ENCODE peak calls at places on chromosomes 16 and 17, in seven cellular contexts. X is IMR-90, K is H9, F is mesendoderm, H is mesenchymal stem cell, I is H1, B is trophoblast cell. P is an unnamed sample.

GRCh38 chr17:70447588-70447987 is 278.3 kb downstream of the KCNJ2 start:
- DNase-seq in X (no peak), K (no peak), F (no peak), H (no peak), I (no peak), B (peak; percentile 56), P (no peak)

GRCh38 chr16:51556694-51557327 is 405.7 kb upstream of the SALL1 start:
- DNase-seq in X (peak; percentile 96), K (no peak), F (no peak), H (peak; percentile 90), I (no peak), B (no peak), P (no peak)

GRCh38 chr17:73165616-73166404 is 1.0 kb downstream of the SSTR2 start:
- DNase-seq in X (no peak), K (peak; percentile 55), F (no peak), H (peak; percentile 18), I (peak; percentile 60), B (peak; percentile 7), P (peak; percentile 17)

GRCh38 chr17:44911133-44912001 is 3.9 kb downstream of the GFAP start:
- DNase-seq in X (peak; percentile 24), K (peak; percentile 97), F (peak; percentile 93), H (peak; percentile 76), I (peak; percentile 87), B (peak; percentile 77), P (peak; percentile 55)

GRCh38 chr17:32102697-32103096 is 39.6 kb upstream of the RHOT1 start:
- DNase-seq in X (peak; percentile 26), K (no peak), F (peak; percentile 25), H (peak; percentile 39), I (peak; percentile 26), B (peak; percentile 75), P (no peak)

GRCh38 chr17:38322897-38323296 is 20.9 kb downstream of the GPR179 start:
- DNase-seq in X (peak; percentile 62), K (no peak), F (no peak), H (no peak), I (no peak), B (no peak), P (no peak)

GRCh38 chr17:68431661-68432071 is 25.6 kb downstream of the WIPI1 start:
- DNase-seq in X (peak; percentile 23), K (peak; percentile 45), F (peak; percentile 59), H (peak; percentile 43), I (peak; percentile 57), B (peak; percentile 12), P (no peak)

GRCh38 chr16:90084215-90084614 is 7.1 kb upstream of the PRDM7 start:
- DNase-seq in X (no peak), K (no peak), F (no peak), H (no peak), I (no peak), B (no peak), P (no peak)

GRCh38 chr17:65000798-65001197 is 55.7 kb downstream of the GNA13 start:
- DNase-seq in X (no peak), K (no peak), F (no peak), H (no peak), I (peak; percentile 29), B (no peak), P (no peak)

GRCh38 chr16:65049679-65050078 is 72.2 kb downstream of the CDH11 start:
- DNase-seq in X (no peak), K (no peak), F (no peak), H (no peak), I (no peak), B (no peak), P (no peak)

GRCh38 chr17:40099627-40100418 is 566 bp downstream of the NR1D1 start:
- DNase-seq in X (no peak), K (no peak), F (no peak), H (no peak), I (no peak), B (no peak), P (no peak)

GRCh38 chr17:44914698-44915271 is 515 bp downstream of the GFAP start:
- DNase-seq in X (no peak), K (peak; percentile 38), F (no peak), H (no peak), I (no peak), B (no peak), P (no peak)

GRCh38 chr17:77790143-77790829 is 168.2 kb upstream of the TNRC6C start:
- DNase-seq in X (no peak), K (peak; percentile 89), F (peak; percentile 82), H (no peak), I (peak; percentile 61), B (peak; percentile 91), P (no peak)

GRCh38 chr16:81485824-81486554 is 41.4 kb downstream of the CMIP start:
- DNase-seq in X (no peak), K (no peak), F (no peak), H (no peak), I (no peak), B (peak; percentile 32), P (no peak)

GRCh38 chr17:1591474-1592090 is 29.0 kb upstream of the PITPNA start:
- DNase-seq in X (no peak), K (no peak), F (no peak), H (no peak), I (no peak), B (no peak), P (no peak)

GRCh38 chr17:74842599-74843351 is 16.9 kb downstream of the GRIN2C start:
- DNase-seq in X (peak; percentile 46), K (peak; percentile 88), F (peak; percentile 64), H (peak; percentile 66), I (peak; percentile 88), B (peak; percentile 55), P (peak; percentile 48)

GRCh38 chr17:37844158-37844976 is 79.8 kb upstream of the TBC1D3K start:
- DNase-seq in X (peak; percentile 58), K (peak; percentile 89), F (peak; percentile 72), H (peak; percentile 67), I (peak; percentile 90), B (peak; percentile 59), P (peak; percentile 47)

GRCh38 chr16:75206749-75207451 is at the start of gene CTRB2:
- DNase-seq in X (no peak), K (no peak), F (no peak), H (no peak), I (no peak), B (no peak), P (no peak)

GRCh38 chr17:57406131-57406980 is 150.0 kb downstream of the MSI2 start:
- DNase-seq in X (peak; percentile 44), K (no peak), F (no peak), H (peak; percentile 32), I (no peak), B (peak; percentile 63), P (peak; percentile 98)

GRCh38 chr17:58245428-58246103 is 7.2 kb downstream of the LPO start:
- DNase-seq in X (peak; percentile 11), K (no peak), F (no peak), H (no peak), I (no peak), B (no peak), P (no peak)

GRCh38 chr17:45137561-45138305 is 2.2 kb downstream of the ACBD4 start:
- DNase-seq in X (no peak), K (no peak), F (no peak), H (no peak), I (no peak), B (no peak), P (no peak)

GRCh38 chr17:39653662-39654331 is 11.4 kb upstream of the TCAP start:
- DNase-seq in X (no peak), K (peak; percentile 90), F (peak; percentile 84), H (no peak), I (peak; percentile 97), B (peak; percentile 70), P (no peak)

GRCh38 chr17:521561-522325 is 169.1 kb upstream of the RPH3AL start:
- DNase-seq in X (no peak), K (no peak), F (no peak), H (no peak), I (no peak), B (no peak), P (no peak)
- H3K18ac ChIP-seq in X (no peak overlapping the region), K (no peak overlapping the region), F (no peak overlapping the region), H (no peak overlapping the region), I (no peak overlapping the region), B (no peak overlapping the region), P (no peak overlapping the region)

GRCh38 chr16:68324780-68325357 is 14.1 kb downstream of the PRMT7 start:
- DNase-seq in X (no peak), K (no peak), F (no peak), H (no peak), I (no peak), B (no peak), P (no peak)
- H3K18ac ChIP-seq in X (no peak overlapping the region), K (no peak overlapping the region), F (no peak overlapping the region), H (no peak overlapping the region), I (no peak overlapping the region), B (no peak overlapping the region), P (no peak overlapping the region)

GRCh38 chr16:17793354-17793753 is 322.6 kb upstream of the XYLT1 start:
- DNase-seq in X (no peak), K (no peak), F (no peak), H (no peak), I (no peak), B (no peak), P (no peak)

GRCh38 chr16:17803625-17804410 is 333.1 kb upstream of the XYLT1 start:
- DNase-seq in X (peak; percentile 97), K (no peak), F (no peak), H (no peak), I (no peak), B (no peak), P (no peak)

GRCh38 chr16:17802566-17802965 is 331.8 kb upstream of the XYLT1 start:
- DNase-seq in X (peak; percentile 72), K (no peak), F (no peak), H (no peak), I (no peak), B (no peak), P (no peak)

GRCh38 chr16:17801024-17801423 is 330.3 kb upstream of the XYLT1 start:
- DNase-seq in X (peak; percentile 37), K (no peak), F (no peak), H (no peak), I (no peak), B (no peak), P (no peak)

DNA sequence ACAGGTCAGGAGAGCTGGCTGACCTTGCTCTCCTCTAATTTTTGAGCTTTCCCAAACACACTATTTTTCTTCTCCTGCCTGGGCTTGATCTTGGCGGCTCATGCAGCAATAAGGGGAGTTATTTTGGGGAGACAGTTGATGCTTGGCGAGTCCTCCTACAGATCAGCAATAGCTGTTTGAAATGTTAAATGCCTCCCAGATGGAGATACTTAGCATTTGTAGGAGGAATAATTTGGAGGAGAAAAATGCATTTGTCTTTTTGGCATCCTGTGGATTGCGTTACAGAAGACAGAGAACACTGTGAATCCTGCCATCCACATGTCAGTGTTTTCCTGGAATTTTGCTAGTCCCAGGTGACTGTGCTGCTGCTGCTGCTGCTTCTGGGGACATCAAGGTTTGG is 328.0 kb upstream of the XYLT1 start:
- DNase-seq in X (no peak), K (no peak), F (no peak), H (no peak), I (no peak), B (no peak), P (no peak)
- H3K18ac ChIP-seq in X (no peak overlapping the region), K (no peak overlapping the region), F (no peak overlapping the region), H (no peak overlapping the region), I (no peak overlapping the region), B (no peak overlapping the region), P (no peak overlapping the region)

DNA sequence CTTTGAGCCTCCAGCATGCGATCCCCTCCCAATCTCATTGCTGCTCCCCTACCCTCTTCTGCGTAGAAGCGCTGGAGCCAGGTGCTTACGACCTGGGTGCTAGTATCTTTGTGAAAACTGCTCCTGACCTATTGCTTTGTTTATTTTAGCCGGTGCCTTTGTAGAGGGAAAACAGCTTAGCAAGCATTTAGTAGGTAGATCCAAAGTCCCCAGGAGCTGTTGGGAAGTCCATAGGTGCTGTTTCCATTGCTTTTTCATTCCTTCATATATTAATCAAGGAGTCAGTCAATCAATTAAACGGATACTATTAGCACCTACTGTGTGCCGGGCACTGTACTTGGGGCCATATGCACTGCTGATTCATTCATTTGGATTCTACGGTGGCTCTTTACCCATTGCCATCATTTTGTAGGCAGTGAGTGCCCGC is 497.6 kb downstream of the WWOX start:
- DNase-seq in X (no peak), K (no peak), F (no peak), H (no peak), I (no peak), B (no peak), P (no peak)
- H3K18ac ChIP-seq in X (no peak overlapping the region), K (no peak overlapping the region), F (no peak overlapping the region), H (no peak overlapping the region), I (no peak overlapping the region), B (no peak overlapping the region), P (no peak overlapping the region)